ENCODE peak calls at places on chromosomes 12 and 14, in eight cellular contexts. P is cardiac fibroblast, Z is RCC 7860, K is NCI-H774, N is posterior cingulate gyrus, R is adrenal gland, F is NCI-H1694 treated with DMSO at 0.1 percent for 48 hours, U is GM03348. I is an unnamed sample.

GRCh38 chr14:104442611-104443390 is 136.8 kb upstream of the C14orf180 start:
- DNase-seq in P (no peak), Z (no peak), K (no peak), N (no peak), R (peak), F (no peak), U (no peak), I (no peak)

GRCh38 chr14:88910386-88910785 is 85.9 kb downstream of the TTC8 start:
- DNase-seq in P (no peak), Z (no peak), K (no peak), N (peak), R (no peak), F (peak), U (no peak), I (no peak)

GRCh38 chr12:125089083-125089482 is 23.8 kb downstream of the AACS start:
- DNase-seq in P (no peak), Z (no peak), K (no peak), N (no peak), R (no peak), F (no peak), U (no peak), I (no peak)

GRCh38 chr12:47102845-47103666 is 23.3 kb upstream of the AMIGO2 start:
- DNase-seq in P (peak), Z (peak), K (no peak), N (no peak), R (peak), F (no peak), U (peak), I (no peak)

GRCh38 chr14:69291396-69291795 is 31.4 kb downstream of the GALNT16 start:
- DNase-seq in P (no peak), Z (no peak), K (no peak), N (no peak), R (peak), F (no peak), U (no peak), I (no peak)

GRCh38 chr14:101404426-101405170 is 156.7 kb upstream of the DIO3 start:
- DNase-seq in P (no peak), Z (no peak), K (no peak), N (no peak), R (no peak), F (no peak), U (no peak), I (no peak)

GRCh38 chr14:23307146-23307447 is 464 bp downstream of the BCL2L2 start:
- DNase-seq in P (no peak), Z (no peak), K (no peak), N (no peak), R (no peak), F (no peak), U (no peak), I (no peak)

GRCh38 chr14:33951183-33951840 is 438 bp upstream of the EGLN3 start:
- DNase-seq in P (no peak), Z (no peak), K (no peak), N (no peak), R (no peak), F (peak), U (no peak), I (no peak)

GRCh38 chr14:97376310-97376709 is 579.1 kb downstream of the VRK1 start:
- DNase-seq in P (no peak), Z (no peak), K (no peak), N (no peak), R (no peak), F (no peak), U (no peak), I (no peak)

GRCh38 chr12:130719263-130719892 is 3.3 kb upstream of the RIMBP2 start:
- DNase-seq in P (no peak), Z (no peak), K (no peak), N (no peak), R (peak), F (peak), U (no peak), I (no peak)

GRCh38 chr12:116123511-116124258 is 153.8 kb downstream of the MED13L start:
- DNase-seq in P (peak), Z (peak), K (peak), N (peak), R (peak), F (peak), U (peak), I (no peak)

GRCh38 chr12:71591601-71592000 is 72.0 kb downstream of the ZFC3H1 start:
- DNase-seq in P (no peak), Z (no peak), K (no peak), N (no peak), R (no peak), F (no peak), U (no peak), I (no peak)

GRCh38 chr12:1806301-1807106 is 13.9 kb upstream of the LRTM2 start:
- DNase-seq in P (no peak), Z (no peak), K (no peak), N (no peak), R (no peak), F (no peak), U (peak), I (peak)

GRCh38 chr12:60266381-60266852 is 670.6 kb downstream of the SLC16A7 start:
- DNase-seq in P (peak), Z (peak), K (no peak), N (no peak), R (no peak), F (no peak), U (peak), I (no peak)

GRCh38 chr12:109760031-109760929 is 46.7 kb downstream of the FAM222A start:
- DNase-seq in P (no peak), Z (no peak), K (peak), N (no peak), R (peak), F (no peak), U (no peak), I (peak)

I was measured in left cardiac atrium.